ENCODE peak calls at places on chromosomes 3 and 15, in four cellular contexts. J is Ammon's horn; Z is GM23248; C is effector CD4-positive, alpha-beta T cell. A is an unnamed sample.
A peak's percentile ranks its signal among the peaks of the same experiment; 100 is the strongest.

GRCh38 chr15:47196057-47196456 is 521.2 kb upstream of the SEMA6D start:
- DNase-seq in J (peak; percentile 95), Z (peak; percentile 88), C (no peak), A (peak; percentile 66)

GRCh38 chr3:148631124-148631903 is 66.4 kb upstream of the AGTR1 start:
- DNase-seq in J (no peak), Z (peak; percentile 12), C (no peak), A (peak; percentile 32)

GRCh38 chr3:145070795-145071194 is 1090.2 kb downstream of the PLOD2 start:
- DNase-seq in J (no peak), Z (no peak), C (no peak), A (no peak)

GRCh38 chr15:90705212-90705611 is 11.9 kb upstream of the BLM start:
- DNase-seq in J (no peak), Z (no peak), C (no peak), A (no peak)

GRCh38 chr3:17507480-17507879 is 235.0 kb downstream of the TBC1D5 start:
- DNase-seq in J (no peak), Z (no peak), C (no peak), A (no peak)

GRCh38 chr3:149621218-149622005 is 36.4 kb downstream of the WWTR1 start:
- DNase-seq in J (no peak), Z (peak; percentile 92), C (no peak), A (no peak)

GRCh38 chr3:139339219-139339906 is 4.5 kb upstream of the MRPS22 start:
- DNase-seq in J (no peak), Z (peak; percentile 40), C (no peak), A (no peak)

GRCh38 chr3:166498439-166498838 is 661.2 kb upstream of the BCHE start:
- DNase-seq in J (no peak), Z (no peak), C (no peak), A (no peak)

GRCh38 chr3:9422712-9423424 is 25.5 kb downstream of the SETD5 start:
- DNase-seq in J (peak; percentile 99), Z (peak; percentile 94), C (no peak), A (no peak)

GRCh38 chr3:184827572-184827971 is 15.6 kb downstream of the VPS8 start:
- DNase-seq in J (no peak), Z (no peak), C (no peak), A (no peak)